ENCODE peak calls at places on chromosomes 7 and 10, in five cellular contexts. J is HepG2, O is A549, N is SK-N-SH, Q is GM23338. G is an unnamed sample. For H3K4me1, the result is how much of the 10 kb centered on the place peaks cover.

GRCh38 chr7:149144996-149145850 is 2.0 kb upstream of the ZNF398 start:
- DNase-seq in J (no peak), O (no peak), N (no peak), Q (peak), G (no peak)

GRCh38 chr10:106919798-106920382 is 244.6 kb downstream of the SORCS1 start:
- DNase-seq in J (no peak), O (no peak), N (no peak), Q (peak), G (no peak)

GRCh38 chr10:124025152-124025551 is 68.2 kb downstream of the CHST15 start:
- DNase-seq in J (no peak), O (no peak), N (no peak), Q (no peak), G (no peak)

GRCh38 chr7:128917061-128917460 is 6.6 kb upstream of the KCP start:
- DNase-seq in J (no peak), O (no peak), N (no peak), Q (no peak), G (no peak)

GRCh38 chr7:154776350-154776749 is 226.6 kb downstream of the PAXIP1 start:
- DNase-seq in J (no peak), O (no peak), N (no peak), Q (no peak), G (no peak)

GRCh38 chr7:131774419-131775220 is 218.2 kb upstream of the PODXL start:
- DNase-seq in J (no peak), O (no peak), N (no peak), Q (peak), G (no peak)

GRCh38 chr7:5437348-5437892 is 13.8 kb upstream of the TNRC18 start:
- DNase-seq in J (no peak), O (no peak), N (no peak), Q (no peak), G (no peak)

GRCh38 chr10:86711237-86711956 is 43.1 kb downstream of the LDB3 start:
- DNase-seq in J (peak), O (peak), N (peak), Q (peak), G (no peak)

GRCh38 chr7:106606120-106606519 is 54.8 kb downstream of the CCDC71L start:
- DNase-seq in J (no peak), O (no peak), N (no peak), Q (no peak), G (no peak)

GRCh38 chr10:22891797-22892196 is 36.1 kb upstream of the ARMC3 start:
- DNase-seq in J (no peak), O (no peak), N (no peak), Q (no peak), G (no peak)

GRCh38 chr7:101161692-101162461 is 3.5 kb downstream of the VGF start:
- DNase-seq in J (no peak), O (no peak), N (no peak), Q (peak), G (no peak)

GRCh38 chr10:73850205-73850604 is 24.1 kb downstream of the CAMK2G start:
- DNase-seq in J (no peak), O (no peak), N (no peak), Q (no peak), G (no peak)

GRCh38 chr7:70356975-70357374 is 758.7 kb downstream of the AUTS2 start:
- DNase-seq in J (no peak), O (no peak), N (no peak), Q (no peak), G (no peak)

GRCh38 chr10:10642741-10643280 is 374.9 kb upstream of the CELF2 start:
- DNase-seq in J (no peak), O (no peak), N (no peak), Q (peak), G (no peak)

GRCh38 chr7:125090596-125090995 is 161.0 kb upstream of the POT1 start:
- DNase-seq in J (no peak), O (no peak), N (no peak), Q (peak), G (no peak)

GRCh38 chr10:84987039-84987438 is 658.6 kb downstream of the CCSER2 start:
- DNase-seq in J (no peak), O (no peak), N (no peak), Q (no peak), G (no peak)

DNA sequence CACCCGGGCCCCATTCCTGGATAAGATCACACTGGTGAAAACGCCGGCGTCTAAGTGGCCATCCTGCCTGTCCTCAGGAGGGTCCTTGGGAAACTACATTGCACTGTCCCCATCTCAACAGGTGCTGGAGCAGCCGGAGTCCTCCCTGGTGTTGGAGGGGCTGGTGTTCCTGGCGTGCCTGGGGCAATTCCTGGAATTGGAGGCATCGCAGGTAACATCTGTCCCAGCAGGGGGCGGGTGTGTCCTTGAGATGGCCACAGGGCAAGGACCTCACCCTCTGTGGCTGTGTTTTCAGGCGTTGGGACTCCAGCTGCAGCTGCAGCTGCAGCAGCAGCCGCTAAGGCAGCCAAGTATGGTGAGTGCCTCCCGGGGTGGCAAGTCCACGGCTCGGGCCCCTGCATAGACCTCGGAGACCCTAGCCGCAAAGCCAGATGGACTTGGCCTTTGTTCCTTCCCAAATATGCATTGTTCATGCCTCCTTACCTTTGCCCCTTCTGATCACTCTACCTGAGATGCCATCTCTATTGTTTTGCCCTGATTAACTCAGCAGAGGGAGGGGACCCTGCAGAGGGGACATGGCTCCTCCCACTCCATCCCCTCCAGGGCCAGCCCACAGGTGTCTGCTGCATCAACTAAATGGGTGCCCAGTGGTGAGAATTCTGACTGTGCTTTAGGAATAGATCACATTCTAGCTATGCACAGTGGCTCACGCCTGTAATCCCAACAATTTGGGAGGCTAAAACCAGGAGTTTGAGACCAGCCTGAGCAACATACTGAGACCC is 23.8 kb downstream of the ELN start:
- DNase-seq in J (peak), O (peak), N (peak), Q (peak), G (no peak)
- TF ChIP-seq REST in J (no peak), O (no peak), N (no peak), Q (no peak), G (no peak)

GRCh38 chr10:21891439-21891838 is 112.1 kb downstream of the DNAJC1 start:
- DNase-seq in J (no peak), O (no peak), N (no peak), Q (no peak), G (no peak)
- H3K4me1 ChIP-seq in J (under half), O (under half), N (under half), Q (under half), G (under half)

GRCh38 chr7:8115547-8116402 is 146.2 kb downstream of the ICA1 start:
- DNase-seq in J (no peak), O (no peak), N (no peak), Q (no peak), G (no peak)
- TF ChIP-seq REST in J (no peak), O (no peak), N (no peak), Q (no peak), G (no peak)

GRCh38 chr10:71214641-71215160 is 2.3 kb downstream of the UNC5B start:
- DNase-seq in J (no peak), O (no peak), N (no peak), Q (no peak), G (no peak)
- H3K4me1 ChIP-seq in J (under half), O (under half), N (under half), Q (half or more), G (under half)

GRCh38 chr7:12296051-12296570 is 85.0 kb downstream of the TMEM106B start:
- DNase-seq in J (no peak), O (no peak), N (no peak), Q (no peak), G (no peak)
- TF ChIP-seq REST in J (no peak), O (no peak), N (no peak), Q (no peak), G (no peak)

G was measured in Panc1.